ENCODE peak calls at places on chromosomes 2 and 18, in five cellular contexts. M, V, O, B and X are unnamed samples.

GRCh38 chr18:75497576-75497975 is 70.1 kb upstream of the SMIM21 start:
- DNase-seq in V (no peak), O (no peak), M (no peak), B (no peak), X (no peak)

GRCh38 chr2:213251618-213252017 is 32.6 kb upstream of the SPAG16 start:
- DNase-seq in M (peak; percentile 47), V (peak; percentile 25), O (peak; percentile 33), B (peak; percentile 36), X (peak; percentile 25)

GRCh38 chr18:484749-485464 is 15.6 kb downstream of the COLEC12 start:
- DNase-seq in B (no peak), M (no peak), V (no peak), O (no peak), X (no peak)

GRCh38 chr2:226431301-226431955 is 368.2 kb downstream of the IRS1 start:
- DNase-seq in O (no peak), B (peak; percentile 46), M (no peak), V (no peak), X (no peak)

GRCh38 chr18:62610509-62611394 is 87.9 kb downstream of the ZCCHC2 start:
- DNase-seq in B (no peak), V (no peak), M (no peak), O (no peak), X (no peak)

GRCh38 chr2:69210386-69210785 is 176.6 kb downstream of the GFPT1 start:
- DNase-seq in V (no peak), M (no peak), B (no peak), O (no peak), X (no peak)

GRCh38 chr2:130337735-130338325 is 4.9 kb upstream of the IMP4 start:
- DNase-seq in M (no peak), B (peak; percentile 15), V (no peak), O (peak; percentile 46), X (no peak)

GRCh38 chr18:79528846-79529245 is 133.1 kb downstream of the NFATC1 start:
- DNase-seq in B (peak; percentile 76), M (peak; percentile 52), V (peak; percentile 88), O (peak; percentile 46), X (no peak)

GRCh38 chr18:77208969-77209368 is 40.7 kb upstream of the GALR1 start:
- DNase-seq in V (peak; percentile 68), O (no peak), M (peak; percentile 77), B (peak; percentile 19), X (no peak)